ENCODE peak calls at places on chromosomes 16 and 17, in ten cellular contexts. Z is activated gamma-delta T cell treated with anti-CD3 and anti-CD28 coated beads, Interleukin-2, amount 50 U/mL, for 16 hours; Y is non-pigmented ciliary epithelial cell; X is transverse colon; B is adipocyte; L is AG09309; K is AML-193; P is GM03348; O is EH; W is IMR-90. F is an unnamed sample.

GRCh38 chr16:49658066-49658465 is 197.8 kb downstream of the ZNF423 start:
- DNase-seq in Z (no peak), Y (no peak), X (no peak), B (no peak), L (no peak), K (no peak), P (no peak), O (no peak), W (no peak), F (no peak)

GRCh38 chr16:27918755-27919154 is 144.8 kb downstream of the GSG1L start:
- DNase-seq in Z (no peak), Y (no peak), X (no peak), B (no peak), L (no peak), K (no peak), P (no peak), O (peak), W (peak), F (no peak)

GRCh38 chr16:27405546-27406451 is 3.8 kb downstream of the IL21R start:
- DNase-seq in Z (peak), Y (no peak), X (no peak), B (no peak), L (no peak), K (no peak), P (peak), O (no peak), W (peak), F (no peak)

GRCh38 chr17:36901506-36901905 is 35.8 kb upstream of the LHX1 start:
- DNase-seq in Z (no peak), Y (peak), X (no peak), B (peak), L (no peak), K (no peak), P (peak), O (peak), W (peak), F (no peak)

GRCh38 chr16:67396159-67396774 is 3.0 kb upstream of the TPPP3 start:
- DNase-seq in Z (no peak), Y (no peak), X (peak), B (peak), L (no peak), K (no peak), P (peak), O (peak), W (peak), F (peak)

GRCh38 chr17:5793899-5794298 is 209.6 kb upstream of the NLRP1 start:
- DNase-seq in Z (no peak), Y (no peak), X (no peak), B (no peak), L (no peak), K (no peak), P (no peak), O (no peak), W (no peak), F (no peak)

GRCh38 chr16:10225653-10226052 is 43.4 kb upstream of the GRIN2A start:
- DNase-seq in Z (no peak), Y (no peak), X (no peak), B (no peak), L (no peak), K (no peak), P (no peak), O (no peak), W (no peak), F (no peak)

GRCh38 chr17:58783380-58783779 is 27.7 kb downstream of the PPM1E start:
- DNase-seq in Z (no peak), Y (no peak), X (no peak), B (peak), L (no peak), K (no peak), P (no peak), O (peak), W (no peak), F (no peak)

GRCh38 chr17:29838961-29839360 is 91.1 kb downstream of the SSH2 start:
- DNase-seq in Z (no peak), Y (no peak), X (no peak), B (peak), L (no peak), K (no peak), P (peak), O (peak), W (peak), F (no peak)

GRCh38 chr16:20520103-20520502 is 56.1 kb downstream of the ACSM2B start:
- DNase-seq in Z (no peak), Y (no peak), X (no peak), B (no peak), L (no peak), K (no peak), P (no peak), O (no peak), W (no peak), F (no peak)

GRCh38 chr16:11210260-11210659 is 45.7 kb downstream of the SOCS1 start:
- DNase-seq in Z (no peak), Y (no peak), X (no peak), B (no peak), L (no peak), K (no peak), P (no peak), O (no peak), W (no peak), F (no peak)

GRCh38 chr17:57518587-57519118 is 226.4 kb downstream of the CCDC182 start:
- DNase-seq in Z (no peak), Y (no peak), X (no peak), B (no peak), L (no peak), K (no peak), P (no peak), O (no peak), W (no peak), F (no peak)

GRCh38 chr17:73226556-73227172 is 33.8 kb downstream of the COG1 start:
- DNase-seq in Z (no peak), Y (no peak), X (no peak), B (peak), L (no peak), K (no peak), P (no peak), O (peak), W (peak), F (no peak)

GRCh38 chr17:74757502-74757901 is 9.1 kb downstream of the NHERF1 start:
- DNase-seq in Z (no peak), Y (no peak), X (peak), B (no peak), L (no peak), K (no peak), P (no peak), O (peak), W (no peak), F (peak)

GRCh38 chr17:50890675-50891516 is 24.7 kb upstream of the TOB1 start:
- DNase-seq in Z (no peak), Y (no peak), X (no peak), B (no peak), L (no peak), K (no peak), P (no peak), O (no peak), W (no peak), F (peak)

GRCh38 chr16:86740817-86741799 is 162.8 kb downstream of the FOXL1 start:
- DNase-seq in Z (no peak), Y (peak), X (no peak), B (peak), L (no peak), K (no peak), P (peak), O (peak), W (peak), F (no peak)